ENCODE peak calls at places on chromosomes 1 and 21, in ten cellular contexts. One of them, this sample, is unnamed. For H3K27me3 and H3K36me3, the result is how much of the 10 kb centered on the place peaks cover.

GRCh38 chr1:238681451-238681850 is 704.9 kb upstream of the CHRM3 start:
- DNase-seq in psoas muscle: no peak
- DNase-seq in PC-3: peak
- DNase-seq in cardiac muscle cell: no peak
- DNase-seq in SK-N-SH: no peak
- DNase-seq in BE2C: no peak
- DNase-seq in kidney epithelial cell: no peak
- DNase-seq in esophagus squamous epithelium: no peak
- DNase-seq in right lobe of liver: no peak
- DNase-seq in IMR-90: peak
- DNase-seq in this sample: no peak

GRCh38 chr1:155297431-155297830 is 3.8 kb downstream of the PKLR start:
- DNase-seq in psoas muscle: no peak
- DNase-seq in PC-3: no peak
- DNase-seq in cardiac muscle cell: no peak
- DNase-seq in SK-N-SH: no peak
- DNase-seq in BE2C: no peak
- DNase-seq in kidney epithelial cell: no peak
- DNase-seq in esophagus squamous epithelium: no peak
- DNase-seq in right lobe of liver: no peak
- DNase-seq in IMR-90: no peak
- DNase-seq in this sample: no peak

GRCh38 chr21:43188712-43189151 is 19.9 kb downstream of the CRYAA start:
- DNase-seq in psoas muscle: no peak
- DNase-seq in PC-3: no peak
- DNase-seq in cardiac muscle cell: no peak
- DNase-seq in SK-N-SH: no peak
- DNase-seq in BE2C: no peak
- DNase-seq in kidney epithelial cell: no peak
- DNase-seq in esophagus squamous epithelium: no peak
- DNase-seq in right lobe of liver: no peak
- DNase-seq in IMR-90: no peak
- DNase-seq in this sample: peak

GRCh38 chr1:88302843-88303486 is 381.1 kb upstream of the PKN2 start:
- DNase-seq in psoas muscle: no peak
- DNase-seq in PC-3: peak
- DNase-seq in cardiac muscle cell: peak
- DNase-seq in SK-N-SH: no peak
- DNase-seq in BE2C: peak
- DNase-seq in kidney epithelial cell: peak
- DNase-seq in esophagus squamous epithelium: no peak
- DNase-seq in right lobe of liver: no peak
- DNase-seq in IMR-90: peak
- DNase-seq in this sample: no peak

GRCh38 chr1:208206092-208206698 is 38.0 kb downstream of the PLXNA2 start:
- DNase-seq in psoas muscle: no peak
- DNase-seq in PC-3: no peak
- DNase-seq in cardiac muscle cell: no peak
- DNase-seq in SK-N-SH: no peak
- DNase-seq in BE2C: no peak
- DNase-seq in kidney epithelial cell: no peak
- DNase-seq in esophagus squamous epithelium: no peak
- DNase-seq in right lobe of liver: no peak
- DNase-seq in IMR-90: no peak
- DNase-seq in this sample: no peak

GRCh38 chr21:45412909-45413581 is 8.1 kb downstream of the COL18A1 start:
- DNase-seq in psoas muscle: peak
- DNase-seq in PC-3: no peak
- DNase-seq in cardiac muscle cell: peak
- DNase-seq in SK-N-SH: no peak
- DNase-seq in BE2C: peak
- DNase-seq in kidney epithelial cell: no peak
- DNase-seq in esophagus squamous epithelium: no peak
- DNase-seq in right lobe of liver: peak
- DNase-seq in IMR-90: no peak
- DNase-seq in this sample: no peak

GRCh38 chr1:194533641-194534040 is 1347.2 kb upstream of the B3GALT2 start:
- DNase-seq in psoas muscle: no peak
- DNase-seq in PC-3: peak
- DNase-seq in cardiac muscle cell: no peak
- DNase-seq in SK-N-SH: no peak
- DNase-seq in BE2C: no peak
- DNase-seq in kidney epithelial cell: peak
- DNase-seq in esophagus squamous epithelium: no peak
- DNase-seq in right lobe of liver: no peak
- DNase-seq in IMR-90: peak
- DNase-seq in this sample: no peak

GRCh38 chr1:21734526-21734925 is 48.4 kb downstream of the USP48 start:
- DNase-seq in psoas muscle: no peak
- DNase-seq in PC-3: peak
- DNase-seq in cardiac muscle cell: no peak
- DNase-seq in SK-N-SH: no peak
- DNase-seq in BE2C: no peak
- DNase-seq in kidney epithelial cell: no peak
- DNase-seq in esophagus squamous epithelium: no peak
- DNase-seq in right lobe of liver: no peak
- DNase-seq in IMR-90: peak
- DNase-seq in this sample: no peak

GRCh38 chr1:182765416-182765815 is 24.2 kb upstream of the NPL start:
- DNase-seq in psoas muscle: no peak
- DNase-seq in PC-3: no peak
- DNase-seq in cardiac muscle cell: no peak
- DNase-seq in SK-N-SH: peak
- DNase-seq in BE2C: no peak
- DNase-seq in kidney epithelial cell: no peak
- DNase-seq in esophagus squamous epithelium: no peak
- DNase-seq in right lobe of liver: no peak
- DNase-seq in IMR-90: no peak
- DNase-seq in this sample: no peak

GRCh38 chr1:158793604-158794003 is 12.6 kb upstream of the OR6N2 start:
- DNase-seq in psoas muscle: no peak
- DNase-seq in PC-3: no peak
- DNase-seq in cardiac muscle cell: peak
- DNase-seq in SK-N-SH: no peak
- DNase-seq in BE2C: no peak
- DNase-seq in kidney epithelial cell: no peak
- DNase-seq in esophagus squamous epithelium: no peak
- DNase-seq in right lobe of liver: no peak
- DNase-seq in IMR-90: no peak
- DNase-seq in this sample: peak

DNA sequence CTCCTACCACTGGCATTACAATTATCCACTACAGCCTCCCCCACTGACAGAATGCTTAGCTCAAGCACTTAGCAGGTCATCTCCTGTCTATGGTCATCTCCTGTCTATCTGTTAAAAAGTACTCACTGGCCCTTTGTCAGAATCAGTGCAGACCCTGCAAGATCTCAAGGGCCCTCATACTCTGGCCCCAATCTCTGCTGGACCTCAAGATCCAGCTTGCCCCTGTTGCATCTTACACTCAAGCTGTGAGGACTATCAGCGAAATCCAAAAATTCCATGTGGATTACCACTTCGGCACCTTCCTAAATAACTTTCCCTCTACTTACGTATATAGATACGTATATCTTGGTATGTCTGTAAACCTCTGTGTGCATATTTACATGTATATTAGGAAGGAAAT is 101.6 kb downstream of the VAV3 start:
- DNase-seq in psoas muscle: no peak
- DNase-seq in PC-3: no peak
- DNase-seq in cardiac muscle cell: no peak
- DNase-seq in SK-N-SH: no peak
- DNase-seq in BE2C: no peak
- DNase-seq in kidney epithelial cell: no peak
- DNase-seq in esophagus squamous epithelium: no peak
- DNase-seq in right lobe of liver: no peak
- DNase-seq in IMR-90: no peak
- DNase-seq in this sample: no peak
- H3K4me3 ChIP-seq in psoas muscle: no peak
- H3K4me3 ChIP-seq in PC-3: no peak
- H3K4me3 ChIP-seq in cardiac muscle cell: no peak
- H3K4me3 ChIP-seq in SK-N-SH: no peak
- H3K4me3 ChIP-seq in BE2C: no peak
- H3K4me3 ChIP-seq in kidney epithelial cell: no peak
- H3K4me3 ChIP-seq in esophagus squamous epithelium: no peak
- H3K4me3 ChIP-seq in right lobe of liver: no peak
- H3K4me3 ChIP-seq in IMR-90: no peak
- H3K4me3 ChIP-seq in this sample: no peak

GRCh38 chr1:46481961-46482360 is 7.7 kb upstream of the DMBX1 start:
- DNase-seq in psoas muscle: no peak
- DNase-seq in PC-3: peak
- DNase-seq in cardiac muscle cell: no peak
- DNase-seq in SK-N-SH: no peak
- DNase-seq in BE2C: no peak
- DNase-seq in kidney epithelial cell: no peak
- DNase-seq in esophagus squamous epithelium: no peak
- DNase-seq in right lobe of liver: no peak
- DNase-seq in IMR-90: no peak
- DNase-seq in this sample: no peak

GRCh38 chr1:46478721-46479485 is 10.7 kb upstream of the DMBX1 start:
- DNase-seq in psoas muscle: no peak
- DNase-seq in PC-3: no peak
- DNase-seq in cardiac muscle cell: no peak
- DNase-seq in SK-N-SH: no peak
- DNase-seq in BE2C: no peak
- DNase-seq in kidney epithelial cell: no peak
- DNase-seq in esophagus squamous epithelium: no peak
- DNase-seq in right lobe of liver: no peak
- DNase-seq in IMR-90: no peak
- DNase-seq in this sample: no peak

GRCh38 chr1:46483597-46483996 is 6.0 kb upstream of the DMBX1 start:
- DNase-seq in psoas muscle: no peak
- DNase-seq in PC-3: no peak
- DNase-seq in cardiac muscle cell: no peak
- DNase-seq in SK-N-SH: no peak
- DNase-seq in BE2C: no peak
- DNase-seq in kidney epithelial cell: no peak
- DNase-seq in esophagus squamous epithelium: no peak
- DNase-seq in right lobe of liver: no peak
- DNase-seq in IMR-90: no peak
- DNase-seq in this sample: no peak

GRCh38 chr1:46479744-46480350 is 9.8 kb upstream of the DMBX1 start:
- DNase-seq in psoas muscle: no peak
- DNase-seq in PC-3: no peak
- DNase-seq in cardiac muscle cell: no peak
- DNase-seq in SK-N-SH: no peak
- DNase-seq in BE2C: no peak
- DNase-seq in kidney epithelial cell: no peak
- DNase-seq in esophagus squamous epithelium: no peak
- DNase-seq in right lobe of liver: no peak
- DNase-seq in IMR-90: no peak
- DNase-seq in this sample: peak

DNA sequence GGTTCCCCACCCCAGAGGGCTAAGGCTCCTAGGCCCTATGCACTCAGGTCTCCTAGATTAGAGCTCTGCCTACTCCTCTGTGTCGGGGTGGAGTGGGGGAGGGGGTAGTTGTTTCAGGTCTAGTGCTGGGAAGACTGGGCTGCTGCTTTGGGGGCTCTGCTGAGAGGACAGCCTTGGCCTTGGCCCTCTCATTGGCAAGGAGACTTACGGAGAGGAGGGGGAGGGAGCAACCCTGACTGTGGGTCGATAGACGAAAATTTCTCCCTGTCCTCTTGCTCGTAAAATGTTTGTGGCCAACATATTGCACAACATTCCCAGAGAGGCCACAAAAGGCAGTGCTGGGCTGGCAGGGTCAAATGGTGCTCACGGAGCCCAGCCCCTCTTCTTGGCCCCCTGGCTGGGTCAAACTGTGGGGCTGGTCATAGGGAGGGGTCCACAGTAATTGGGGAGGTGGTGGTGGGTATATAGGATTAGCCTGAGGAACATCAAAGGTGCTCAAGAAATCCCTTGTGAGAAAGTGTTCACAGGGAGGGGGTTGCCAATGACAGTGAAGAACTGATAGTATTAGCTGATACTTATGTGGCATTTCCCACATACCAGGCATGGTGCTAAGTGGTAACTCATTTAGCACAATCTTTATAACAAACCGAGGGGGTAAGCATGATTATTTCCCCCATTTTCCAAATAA is 8.5 kb upstream of the DMBX1 start:
- DNase-seq in psoas muscle: no peak
- DNase-seq in PC-3: peak
- DNase-seq in cardiac muscle cell: peak
- DNase-seq in SK-N-SH: no peak
- DNase-seq in BE2C: no peak
- DNase-seq in kidney epithelial cell: no peak
- DNase-seq in esophagus squamous epithelium: no peak
- DNase-seq in right lobe of liver: no peak
- DNase-seq in IMR-90: no peak
- DNase-seq in this sample: peak
- H3K27me3 ChIP-seq in psoas muscle: under half
- H3K27me3 ChIP-seq in PC-3: under half
- H3K27me3 ChIP-seq in cardiac muscle cell: half or more
- H3K27me3 ChIP-seq in SK-N-SH: under half
- H3K27me3 ChIP-seq in BE2C: under half
- H3K27me3 ChIP-seq in kidney epithelial cell: half or more
- H3K27me3 ChIP-seq in esophagus squamous epithelium: under half
- H3K27me3 ChIP-seq in right lobe of liver: under half
- H3K27me3 ChIP-seq in IMR-90: half or more
- H3K27me3 ChIP-seq in this sample: half or more

GRCh38 chr21:32768530-32768929 is 3.0 kb downstream of the PAXBP1 start:
- DNase-seq in psoas muscle: no peak
- DNase-seq in PC-3: no peak
- DNase-seq in cardiac muscle cell: no peak
- DNase-seq in SK-N-SH: no peak
- DNase-seq in BE2C: no peak
- DNase-seq in kidney epithelial cell: no peak
- DNase-seq in esophagus squamous epithelium: no peak
- DNase-seq in right lobe of liver: no peak
- DNase-seq in IMR-90: peak
- DNase-seq in this sample: no peak
- H3K36me3 ChIP-seq in psoas muscle: under half
- H3K36me3 ChIP-seq in PC-3: under half
- H3K36me3 ChIP-seq in cardiac muscle cell: under half
- H3K36me3 ChIP-seq in SK-N-SH: under half
- H3K36me3 ChIP-seq in BE2C: half or more
- H3K36me3 ChIP-seq in kidney epithelial cell: under half
- H3K36me3 ChIP-seq in esophagus squamous epithelium: under half
- H3K36me3 ChIP-seq in right lobe of liver: under half
- H3K36me3 ChIP-seq in IMR-90: under half
- H3K36me3 ChIP-seq in this sample: under half

DNA sequence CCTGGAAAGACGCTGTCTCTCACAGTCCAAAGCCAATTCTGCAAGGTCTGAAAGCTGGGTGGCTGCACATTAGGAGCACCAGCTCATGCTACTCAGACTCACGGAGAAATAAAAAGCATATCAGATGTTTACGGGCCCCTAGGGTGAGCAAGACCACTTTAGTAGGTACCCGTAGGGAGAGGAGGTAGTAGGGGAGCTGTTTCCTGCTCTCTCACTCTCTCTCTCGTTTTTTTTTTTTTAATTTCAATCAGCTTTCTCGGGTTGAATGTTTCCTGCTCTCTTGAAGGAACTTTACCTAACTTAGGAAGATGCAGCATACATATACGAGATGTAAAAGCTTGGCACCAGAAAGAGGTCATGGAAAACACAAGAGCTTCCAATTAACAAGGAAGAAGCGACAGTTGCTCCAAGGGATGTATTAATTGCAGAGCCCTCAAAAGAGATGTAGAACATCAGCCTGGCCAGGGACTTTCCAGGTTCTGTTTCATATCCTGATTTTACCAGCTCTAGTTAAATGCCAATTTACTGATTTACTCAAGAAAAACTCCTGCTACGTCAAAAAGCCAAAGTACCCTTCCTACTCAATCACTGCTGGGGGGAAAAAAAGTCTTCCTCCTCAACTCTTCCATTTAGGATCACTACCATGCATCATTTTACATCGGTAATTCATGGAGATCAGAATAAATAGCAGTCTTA is 3.1 kb downstream of the LORICRIN start:
- DNase-seq in psoas muscle: no peak
- DNase-seq in PC-3: no peak
- DNase-seq in cardiac muscle cell: no peak
- DNase-seq in SK-N-SH: no peak
- DNase-seq in BE2C: no peak
- DNase-seq in kidney epithelial cell: no peak
- DNase-seq in esophagus squamous epithelium: no peak
- DNase-seq in right lobe of liver: no peak
- DNase-seq in IMR-90: no peak
- DNase-seq in this sample: no peak
- H3K4me3 ChIP-seq in psoas muscle: no peak
- H3K4me3 ChIP-seq in PC-3: no peak
- H3K4me3 ChIP-seq in cardiac muscle cell: no peak
- H3K4me3 ChIP-seq in SK-N-SH: no peak
- H3K4me3 ChIP-seq in BE2C: no peak
- H3K4me3 ChIP-seq in kidney epithelial cell: no peak
- H3K4me3 ChIP-seq in esophagus squamous epithelium: no peak
- H3K4me3 ChIP-seq in right lobe of liver: no peak
- H3K4me3 ChIP-seq in IMR-90: no peak
- H3K4me3 ChIP-seq in this sample: no peak